ENCODE peak calls at places on chromosomes 12 and 14, in six cellular contexts. C, B, P, Y, O and E are unnamed samples.

GRCh38 chr14:73289729-73290128 is 52.4 kb downstream of the PAPLN start:
- DNase-seq in C (no peak), B (no peak), P (no peak), Y (peak; percentile 51), O (peak; percentile 32), E (no peak)

GRCh38 chr14:65054471-65055085 is 47.7 kb downstream of the MAX start:
- DNase-seq in C (no peak), B (no peak), P (no peak), Y (no peak), O (no peak), E (no peak)

GRCh38 chr12:213527-213932 is 427 bp downstream of the SLC6A12 start:
- DNase-seq in C (no peak), B (no peak), P (no peak), Y (no peak), O (no peak), E (no peak)

GRCh38 chr12:115044073-115044472 is 360.1 kb upstream of the TBX3 start:
- DNase-seq in C (no peak), B (no peak), P (no peak), Y (peak; percentile 10), O (no peak), E (peak; percentile 3)

GRCh38 chr12:3352230-3352629 is 138.8 kb upstream of the PRMT8 start:
- DNase-seq in C (no peak), B (no peak), P (no peak), Y (no peak), O (no peak), E (no peak)

GRCh38 chr12:111757361-111758119 is 9.2 kb upstream of the ALDH2 start:
- DNase-seq in C (no peak), B (no peak), P (no peak), Y (peak; percentile 65), O (peak; percentile 82), E (no peak)

GRCh38 chr12:12056951-12057350 is 13.8 kb upstream of the BCL2L14 start:
- DNase-seq in C (no peak), B (no peak), P (no peak), Y (no peak), O (no peak), E (no peak)

GRCh38 chr12:94143444-94143843 is 4.9 kb upstream of the PLXNC1 start:
- DNase-seq in C (no peak), B (no peak), P (peak; percentile 27), Y (no peak), O (no peak), E (no peak)

GRCh38 chr12:110874351-110874750 is 27.6 kb downstream of the CCDC63 start:
- DNase-seq in C (no peak), B (no peak), P (no peak), Y (no peak), O (no peak), E (no peak)

GRCh38 chr14:22427771-22428228 is 161.2 kb downstream of the DAD1 start:
- DNase-seq in C (no peak), B (no peak), P (no peak), Y (peak; percentile 57), O (peak; percentile 93), E (peak; percentile 75)

GRCh38 chr14:99072956-99073355 is 199.0 kb downstream of the BCL11B start:
- DNase-seq in C (no peak), B (peak; percentile 18), P (no peak), Y (no peak), O (no peak), E (no peak)

GRCh38 chr12:50620050-50620974 is 115.5 kb downstream of the DIP2B start:
- DNase-seq in C (peak; percentile 27), B (no peak), P (no peak), Y (peak; percentile 95), O (peak; percentile 94), E (peak; percentile 69)

GRCh38 chr14:55807059-55807499 is 227.1 kb downstream of the KTN1 start:
- DNase-seq in C (no peak), B (no peak), P (no peak), Y (peak; percentile 80), O (peak; percentile 21), E (no peak)

GRCh38 chr12:6494351-6494743 is 445 bp downstream of the NCAPD2 start:
- DNase-seq in C (no peak), B (no peak), P (no peak), Y (no peak), O (no peak), E (no peak)

GRCh38 chr14:33901429-33902155 is 49.3 kb downstream of the EGLN3 start:
- DNase-seq in C (no peak), B (no peak), P (no peak), Y (no peak), O (no peak), E (no peak)

GRCh38 chr14:45787167-45787566 is 534.2 kb upstream of the MIS18BP1 start:
- DNase-seq in C (no peak), B (no peak), P (no peak), Y (no peak), O (no peak), E (no peak)

GRCh38 chr14:32311294-32312009 is 17.6 kb upstream of the AKAP6 start:
- DNase-seq in C (no peak), B (no peak), P (no peak), Y (no peak), O (no peak), E (no peak)

GRCh38 chr12:128970110-128970509 is 116.8 kb downstream of the GLT1D1 start:
- DNase-seq in C (no peak), B (no peak), P (no peak), Y (no peak), O (no peak), E (no peak)

DNA sequence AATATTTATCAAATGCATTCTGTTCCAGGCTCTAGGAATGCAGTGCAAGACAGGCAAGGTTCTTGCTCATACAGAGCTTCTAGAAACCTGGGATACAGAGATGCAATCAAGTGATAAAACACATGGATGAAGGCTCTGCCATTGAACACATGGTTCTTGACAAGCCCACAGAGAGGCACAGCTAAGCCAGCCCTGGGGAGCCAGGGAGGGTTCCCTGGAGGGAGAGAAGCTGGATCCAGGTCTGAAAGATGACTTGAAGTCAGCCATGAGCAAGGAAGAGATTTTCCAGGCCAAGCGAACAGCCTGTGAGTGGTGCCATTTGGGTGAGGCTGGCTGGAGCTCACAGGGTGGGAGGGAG is 66.2 kb downstream of the IRF2BPL start:
- DNase-seq in C (no peak), B (no peak), P (no peak), Y (no peak), O (no peak), E (no peak)
- H2AK5ac ChIP-seq in C (peak overlapping the region; percentile 1), B (no peak overlapping the region), P (peak overlapping the region; percentile 0), Y (peak overlapping the region; percentile 87), O (peak overlapping the region; percentile 92), E (no peak overlapping the region)

DNA sequence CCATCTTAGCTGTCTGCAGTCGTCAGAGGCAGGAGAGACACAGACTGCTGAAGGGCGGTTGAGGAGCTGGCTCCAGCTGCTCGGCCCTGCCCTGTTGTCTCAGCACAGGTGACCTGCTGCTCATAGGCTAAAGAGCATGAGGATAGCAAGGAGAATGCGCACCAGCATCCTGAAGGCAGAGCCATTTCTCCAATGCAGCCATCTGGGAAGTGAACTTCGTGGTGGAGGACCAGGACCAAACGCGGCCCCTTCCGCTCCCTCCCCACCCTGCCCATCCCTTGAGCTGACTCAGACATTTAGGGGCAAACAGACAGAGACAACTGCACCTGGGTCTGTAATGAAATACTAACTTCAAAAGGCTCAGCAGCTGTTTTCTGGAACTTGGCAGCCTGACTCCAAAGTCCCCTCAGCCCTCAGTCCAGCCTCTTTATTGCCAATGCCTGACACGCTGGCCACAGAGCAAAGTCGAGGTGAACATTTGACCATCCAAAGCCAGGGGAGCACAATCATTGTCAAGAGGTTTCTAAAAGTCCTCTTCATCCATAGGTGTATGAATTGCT is 22.3 kb downstream of the FZD10 start:
- DNase-seq in C (no peak), B (no peak), P (no peak), Y (no peak), O (no peak), E (no peak)
- H3K18ac ChIP-seq in C (peak overlapping the region; percentile 13), B (no peak overlapping the region), P (no peak overlapping the region), Y (no peak overlapping the region), O (no peak overlapping the region), E (no peak overlapping the region)

GRCh38 chr12:5138845-5139244 is 95.2 kb downstream of the KCNA5 start:
- DNase-seq in C (no peak), B (no peak), P (no peak), Y (peak; percentile 74), O (no peak), E (no peak)
- H3K14ac ChIP-seq in C (no peak overlapping the region), B (no peak overlapping the region), P (no peak overlapping the region), Y (peak overlapping the region; percentile 34), O (no peak overlapping the region), E (no peak overlapping the region)

GRCh38 chr14:68892961-68893360 is 86.1 kb downstream of the ACTN1 start:
- DNase-seq in C (no peak), B (no peak), P (no peak), Y (no peak), O (no peak), E (no peak)

GRCh38 chr14:68891851-68892660 is 87.0 kb downstream of the ACTN1 start:
- DNase-seq in C (no peak), B (no peak), P (no peak), Y (peak; percentile 80), O (peak; percentile 60), E (no peak)

GRCh38 chr14:68894123-68894522 is 85.0 kb downstream of the ACTN1 start:
- DNase-seq in C (no peak), B (no peak), P (no peak), Y (peak; percentile 31), O (no peak), E (no peak)

GRCh38 chr14:68894802-68895201 is 84.3 kb downstream of the ACTN1 start:
- DNase-seq in C (no peak), B (no peak), P (no peak), Y (peak; percentile 76), O (peak; percentile 58), E (no peak)

GRCh38 chr14:68893566-68893965 is 85.5 kb downstream of the ACTN1 start:
- DNase-seq in C (no peak), B (no peak), P (no peak), Y (no peak), O (no peak), E (no peak)
- H2AK5ac ChIP-seq in C (no peak overlapping the region), B (no peak overlapping the region), P (no peak overlapping the region), Y (no peak overlapping the region), O (no peak overlapping the region), E (no peak overlapping the region)

DNA sequence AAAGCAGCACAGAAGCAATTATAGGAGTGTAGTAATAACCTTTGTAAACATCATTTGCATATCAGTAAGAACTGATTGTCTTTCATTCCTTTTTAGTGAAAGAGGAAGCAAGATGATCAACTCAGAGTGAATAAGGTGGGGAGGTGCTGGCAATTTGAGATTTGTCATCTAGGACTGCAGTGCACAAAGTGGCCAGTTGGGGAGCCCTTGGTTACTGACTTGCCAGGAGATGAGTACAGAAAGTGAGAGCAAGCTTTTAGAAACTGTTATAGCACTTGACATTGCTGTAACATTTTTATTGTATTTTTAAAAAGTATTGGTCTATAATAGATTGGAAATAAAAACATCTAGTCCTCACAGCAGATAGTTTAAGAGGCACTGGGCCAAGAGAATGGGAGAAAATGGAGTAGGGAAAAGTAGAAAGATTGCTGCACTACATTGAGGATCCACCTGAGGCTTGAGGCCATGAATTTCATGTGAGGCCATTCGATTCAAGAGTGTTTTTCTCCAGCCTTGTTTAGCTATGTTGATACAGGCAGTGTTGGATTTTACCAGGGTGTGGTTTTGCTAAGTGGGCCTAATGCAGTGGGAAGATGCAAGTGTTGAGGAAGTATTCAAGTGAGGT is 98.2 kb downstream of the SNAPC1 start:
- DNase-seq in C (peak; percentile 30), B (peak; percentile 67), P (peak; percentile 82), Y (peak; percentile 42), O (peak; percentile 37), E (peak; percentile 66)
- H3K18ac ChIP-seq in C (no peak overlapping the region), B (no peak overlapping the region), P (no peak overlapping the region), Y (no peak overlapping the region), O (no peak overlapping the region), E (no peak overlapping the region)

GRCh38 chr12:61823102-61823501 is 437.1 kb upstream of the USP15 start:
- DNase-seq in C (no peak), B (no peak), P (no peak), Y (no peak), O (no peak), E (no peak)
- H3K14ac ChIP-seq in C (no peak overlapping the region), B (no peak overlapping the region), P (no peak overlapping the region), Y (no peak overlapping the region), O (no peak overlapping the region), E (no peak overlapping the region)